ENCODE peak calls at places on chromosomes 12 and 14, in five cellular contexts. V is psoas muscle, G is endothelial cell, E is SK-N-SH, C is fibroblast of pulmonary artery. H is an unnamed sample.

GRCh38 chr14:77314043-77314442 is 6.6 kb downstream of the POMT2 start:
- DNase-seq in V (no peak), G (no peak), E (no peak), C (peak; percentile 82), H (no peak)

GRCh38 chr12:122079038-122079531 is 529 bp downstream of the MLXIP start:
- DNase-seq in V (peak; percentile 48), G (peak; percentile 26), E (peak; percentile 44), C (no peak), H (peak; percentile 42)

GRCh38 chr12:102811125-102811737 is 105.8 kb downstream of the PAH start:
- DNase-seq in V (no peak), G (peak; percentile 58), E (peak; percentile 17), C (peak; percentile 3), H (peak; percentile 44)

GRCh38 chr14:92105845-92106094 is 612 bp downstream of the ATXN3 start:
- DNase-seq in V (peak; percentile 56), G (no peak), E (no peak), C (peak; percentile 68), H (peak; percentile 28)

GRCh38 chr12:48279601-48280000 is 71.1 kb downstream of the ZNF641 start:
- DNase-seq in V (no peak), G (no peak), E (no peak), C (no peak), H (no peak)

GRCh38 chr12:74021937-74022336 is 515.7 kb upstream of the ATXN7L3B start:
- DNase-seq in V (peak; percentile 20), G (peak; percentile 71), E (peak; percentile 36), C (peak; percentile 60), H (peak; percentile 42)

GRCh38 chr14:73261075-73261474 is 23.8 kb downstream of the PAPLN start:
- DNase-seq in V (no peak), G (no peak), E (no peak), C (no peak), H (no peak)

GRCh38 chr12:79555006-79555925 is 135.5 kb downstream of the PAWR start:
- DNase-seq in V (no peak), G (no peak), E (peak; percentile 36), C (peak; percentile 85), H (no peak)

GRCh38 chr14:50311337-50311973 is 574 bp downstream of the L2HGDH start:
- DNase-seq in V (no peak), G (no peak), E (peak; percentile 87), C (no peak), H (peak; percentile 13)

GRCh38 chr12:113007166-113007565 is 28.8 kb downstream of the OAS2 start:
- DNase-seq in V (no peak), G (no peak), E (no peak), C (peak; percentile 60), H (no peak)

GRCh38 chr12:1837541-1838206 is 17.3 kb downstream of the LRTM2 start:
- DNase-seq in V (no peak), G (no peak), E (peak; percentile 90), C (peak; percentile 13), H (no peak)

GRCh38 chr14:31128601-31129526 is 78.7 kb downstream of the HECTD1 start:
- DNase-seq in V (no peak), G (no peak), E (no peak), C (no peak), H (no peak)

GRCh38 chr12:123444396-123445026 is 8.0 kb upstream of the RILPL2 start:
- DNase-seq in V (no peak), G (no peak), E (no peak), C (peak; percentile 86), H (no peak)

GRCh38 chr14:33842299-33842698 is 108.6 kb downstream of the EGLN3 start:
- DNase-seq in V (no peak), G (no peak), E (no peak), C (no peak), H (no peak)

GRCh38 chr12:32146074-32146873 is 39.6 kb downstream of the BICD1 start:
- DNase-seq in V (no peak), G (no peak), E (no peak), C (no peak), H (no peak)

GRCh38 chr12:111995782-111996480 is 17.0 kb downstream of the TMEM116 start:
- DNase-seq in V (no peak), G (no peak), E (no peak), C (no peak), H (no peak)

GRCh38 chr12:70798016-70798768 is 122.3 kb downstream of the PTPRR start:
- DNase-seq in V (no peak), G (no peak), E (no peak), C (no peak), H (no peak)

GRCh38 chr12:29427964-29428363 is 47.0 kb upstream of the ERGIC2 start:
- DNase-seq in V (no peak), G (no peak), E (peak; percentile 12), C (peak; percentile 50), H (no peak)

GRCh38 chr12:40745386-40745785 is 53.1 kb downstream of the CNTN1 start:
- DNase-seq in V (no peak), G (no peak), E (no peak), C (no peak), H (no peak)

GRCh38 chr14:100873083-100873482 is 30.4 kb downstream of the RTL1 start:
- DNase-seq in V (no peak), G (no peak), E (no peak), C (no peak), H (no peak)

GRCh38 chr12:22626429-22626828 is 1.5 kb downstream of the ETNK1 start:
- DNase-seq in V (no peak), G (no peak), E (no peak), C (peak; percentile 29), H (peak; percentile 58)

GRCh38 chr14:23366163-23366921 is 1.4 kb upstream of the EFS start:
- DNase-seq in V (peak; percentile 72), G (peak; percentile 49), E (peak; percentile 90), C (peak; percentile 32), H (no peak)

GRCh38 chr14:75752907-75753594 is 92.0 kb downstream of the TTLL5 start:
- DNase-seq in V (no peak), G (no peak), E (no peak), C (peak; percentile 25), H (no peak)

GRCh38 chr12:18723752-18724151 is 14.1 kb downstream of the PLCZ1 start:
- DNase-seq in V (no peak), G (no peak), E (no peak), C (peak; percentile 79), H (no peak)

GRCh38 chr14:91237219-91237618 is 7.3 kb downstream of the GPR68 start:
- DNase-seq in V (no peak), G (no peak), E (no peak), C (peak; percentile 44), H (no peak)

GRCh38 chr12:131135311-131135785 is 181.6 kb downstream of the ADGRD1 start:
- DNase-seq in V (no peak), G (no peak), E (no peak), C (no peak), H (no peak)

GRCh38 chr12:130016194-130016593 is 112.4 kb upstream of the TMEM132D start:
- DNase-seq in V (no peak), G (no peak), E (no peak), C (no peak), H (no peak)

GRCh38 chr12:53755451-53756290 is 3.9 kb upstream of the CISTR start:
- DNase-seq in V (no peak), G (no peak), E (no peak), C (no peak), H (no peak)
- TF ChIP-seq CTCF in V (no peak), G (peak; percentile 32), E (no peak), C (no peak), H (no peak)

GRCh38 chr14:61321385-61322010 is at the start of gene PRKCH:
- DNase-seq in V (peak; percentile 72), G (peak; percentile 74), E (peak; percentile 82), C (peak; percentile 75), H (peak; percentile 90)
- TF ChIP-seq CTCF in V (peak; percentile 4), G (no peak), E (peak; percentile 20), C (no peak), H (no peak)

GRCh38 chr12:26156996-26157395 is 32.2 kb upstream of the BHLHE41 start:
- DNase-seq in V (no peak), G (no peak), E (no peak), C (no peak), H (no peak)

GRCh38 chr12:26152507-26153102 is 27.8 kb upstream of the BHLHE41 start:
- DNase-seq in V (no peak), G (no peak), E (no peak), C (no peak), H (no peak)

GRCh38 chr12:26150737-26151450 is 26.1 kb upstream of the BHLHE41 start:
- DNase-seq in V (no peak), G (no peak), E (no peak), C (peak; percentile 87), H (no peak)

GRCh38 chr12:26156201-26156871 is 31.5 kb upstream of the BHLHE41 start:
- DNase-seq in V (no peak), G (no peak), E (no peak), C (no peak), H (no peak)

GRCh38 chr12:26153421-26154154 is 28.8 kb upstream of the BHLHE41 start:
- DNase-seq in V (no peak), G (no peak), E (no peak), C (peak; percentile 95), H (no peak)
- TF ChIP-seq CTCF in V (no peak), G (peak; percentile 19), E (peak; percentile 51), C (peak; percentile 12), H (no peak)

DNA sequence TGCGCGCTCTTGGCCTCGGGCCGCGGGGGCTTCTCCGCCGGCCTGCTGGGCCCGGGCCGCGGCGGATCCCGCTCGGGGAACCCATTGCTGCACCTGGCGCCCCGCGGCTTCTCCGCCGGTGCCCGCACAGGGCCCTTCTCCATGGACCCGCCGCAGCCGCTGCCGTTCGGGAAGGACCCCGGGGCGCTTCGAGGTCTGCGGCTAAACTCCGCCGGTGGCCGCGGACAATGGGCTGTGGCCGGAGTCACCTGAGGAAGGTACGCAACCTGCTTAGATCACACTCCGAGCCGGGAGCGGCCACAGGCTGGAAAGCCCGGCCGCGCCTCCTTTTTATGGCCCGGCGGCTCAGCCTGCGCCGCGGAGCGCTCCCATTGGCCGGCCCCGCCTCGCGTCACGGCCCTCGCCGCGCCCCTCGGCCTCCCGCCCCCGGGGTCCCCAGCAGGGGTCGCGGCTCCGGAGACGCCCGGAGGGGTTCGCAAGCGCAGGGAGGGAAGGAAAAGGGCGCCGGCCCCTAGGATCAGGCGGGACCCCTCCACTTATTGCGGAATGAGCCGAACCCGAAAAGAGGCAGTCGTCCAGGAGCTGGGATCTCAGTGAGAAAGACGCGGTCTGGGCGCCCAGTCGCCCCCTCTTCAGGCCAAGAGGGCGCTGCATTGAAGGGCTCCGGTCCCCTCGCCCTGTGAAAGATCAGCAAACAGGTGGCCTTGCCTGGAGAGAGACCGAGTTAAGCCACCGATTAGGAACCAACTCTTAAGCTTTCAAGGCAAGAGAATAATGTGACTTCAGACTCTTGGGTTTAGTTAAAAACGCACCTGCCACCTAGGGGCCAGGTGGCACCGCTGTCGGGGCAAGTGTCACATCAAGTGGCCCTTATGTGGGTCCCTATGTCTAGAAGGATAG is at the start of gene GCH1:
- DNase-seq in V (peak; percentile 56), G (peak; percentile 88), E (peak; percentile 96), C (peak; percentile 54), H (peak; percentile 74)
- TF ChIP-seq CTCF in V (peak; percentile 12), G (peak; percentile 78), E (peak; percentile 66), C (peak; percentile 26), H (peak; percentile 76)

GRCh38 chr12:120684523-120684932 is 2.4 kb upstream of the MLEC start:
- DNase-seq in V (no peak), G (no peak), E (no peak), C (peak; percentile 32), H (no peak)

GRCh38 chr12:120688527-120689071 is 1.6 kb downstream of the MLEC start:
- DNase-seq in V (no peak), G (no peak), E (no peak), C (no peak), H (no peak)

GRCh38 chr12:120687570-120688289 is 781 bp downstream of the MLEC start:
- DNase-seq in V (no peak), G (peak; percentile 23), E (no peak), C (no peak), H (peak; percentile 73)

GRCh38 chr12:120686151-120686689 is 729 bp upstream of the MLEC start:
- DNase-seq in V (peak; percentile 97), G (peak; percentile 96), E (peak; percentile 95), C (peak; percentile 98), H (peak; percentile 99)

GRCh38 chr12:120686690-120687569 is at the start of gene MLEC:
- DNase-seq in V (peak; percentile 99), G (peak; percentile 99), E (peak; percentile 99), C (peak; percentile 96), H (peak; percentile 99)
- TF ChIP-seq CTCF in V (no peak), G (peak; percentile 14), E (no peak), C (no peak), H (no peak)